ENCODE peak calls at places on chromosomes 12 and 14, in ten cellular contexts. One of them, this sample, is unnamed.
A peak's percentile ranks its signal among the peaks of the same experiment; 100 is the strongest.

GRCh38 chr12:21985155-21985554 is 43.9 kb upstream of the ABCC9 start:
- DNase-seq in HAP-1: no peak
- DNase-seq in MM.1S: no peak
- DNase-seq in AG10803: no peak
- DNase-seq in CD8-positive, alpha-beta memory T cell: no peak
- DNase-seq in CD8-positive, alpha-beta T cell: no peak
- DNase-seq in cardiac fibroblast: no peak
- DNase-seq in mucosa of descending colon: no peak
- DNase-seq in astrocyte of the spinal cord: no peak
- DNase-seq in ovary: no peak
- DNase-seq in this sample: no peak

GRCh38 chr12:131901431-131902331 is 7.3 kb downstream of the ULK1 start:
- DNase-seq in HAP-1: no peak
- DNase-seq in MM.1S: no peak
- DNase-seq in AG10803: no peak
- DNase-seq in CD8-positive, alpha-beta memory T cell: no peak
- DNase-seq in CD8-positive, alpha-beta T cell: no peak
- DNase-seq in cardiac fibroblast: no peak
- DNase-seq in mucosa of descending colon: peak; percentile 50
- DNase-seq in astrocyte of the spinal cord: no peak
- DNase-seq in ovary: no peak
- DNase-seq in this sample: no peak

GRCh38 chr12:66048843-66049537 is 81.6 kb downstream of the LLPH start:
- DNase-seq in HAP-1: no peak
- DNase-seq in MM.1S: no peak
- DNase-seq in AG10803: peak; percentile 55
- DNase-seq in CD8-positive, alpha-beta memory T cell: no peak
- DNase-seq in CD8-positive, alpha-beta T cell: no peak
- DNase-seq in cardiac fibroblast: peak; percentile 52
- DNase-seq in mucosa of descending colon: no peak
- DNase-seq in astrocyte of the spinal cord: no peak
- DNase-seq in ovary: no peak
- DNase-seq in this sample: no peak

GRCh38 chr14:91253795-91254323 is 9.4 kb upstream of the GPR68 start:
- DNase-seq in HAP-1: no peak
- DNase-seq in MM.1S: no peak
- DNase-seq in AG10803: no peak
- DNase-seq in CD8-positive, alpha-beta memory T cell: no peak
- DNase-seq in CD8-positive, alpha-beta T cell: no peak
- DNase-seq in cardiac fibroblast: no peak
- DNase-seq in mucosa of descending colon: peak; percentile 52
- DNase-seq in astrocyte of the spinal cord: no peak
- DNase-seq in ovary: no peak
- DNase-seq in this sample: no peak

GRCh38 chr12:63045020-63045860 is 105.8 kb downstream of the AVPR1A start:
- DNase-seq in HAP-1: no peak
- DNase-seq in MM.1S: no peak
- DNase-seq in AG10803: peak; percentile 72
- DNase-seq in CD8-positive, alpha-beta memory T cell: no peak
- DNase-seq in CD8-positive, alpha-beta T cell: no peak
- DNase-seq in cardiac fibroblast: peak; percentile 66
- DNase-seq in mucosa of descending colon: no peak
- DNase-seq in astrocyte of the spinal cord: peak; percentile 89
- DNase-seq in ovary: no peak
- DNase-seq in this sample: no peak

GRCh38 chr12:105385141-105385540 is 54.6 kb downstream of the C12orf75 start:
- DNase-seq in HAP-1: no peak
- DNase-seq in MM.1S: no peak
- DNase-seq in AG10803: peak; percentile 88
- DNase-seq in CD8-positive, alpha-beta memory T cell: no peak
- DNase-seq in CD8-positive, alpha-beta T cell: no peak
- DNase-seq in cardiac fibroblast: peak; percentile 17
- DNase-seq in mucosa of descending colon: no peak
- DNase-seq in astrocyte of the spinal cord: peak; percentile 44
- DNase-seq in ovary: no peak
- DNase-seq in this sample: no peak

GRCh38 chr14:37594916-37595808 is at the start of the genes FOXA1 and TTC6:
- DNase-seq in HAP-1: peak; percentile 69
- DNase-seq in MM.1S: peak; percentile 50
- DNase-seq in AG10803: peak; percentile 22
- DNase-seq in CD8-positive, alpha-beta memory T cell: no peak
- DNase-seq in CD8-positive, alpha-beta T cell: no peak
- DNase-seq in cardiac fibroblast: peak; percentile 11
- DNase-seq in mucosa of descending colon: peak; percentile 85
- DNase-seq in astrocyte of the spinal cord: no peak
- DNase-seq in ovary: no peak
- DNase-seq in this sample: peak; percentile 56

GRCh38 chr12:44816446-44817017 is 59.6 kb downstream of the NELL2 start:
- DNase-seq in HAP-1: no peak
- DNase-seq in MM.1S: no peak
- DNase-seq in AG10803: no peak
- DNase-seq in CD8-positive, alpha-beta memory T cell: no peak
- DNase-seq in CD8-positive, alpha-beta T cell: no peak
- DNase-seq in cardiac fibroblast: no peak
- DNase-seq in mucosa of descending colon: no peak
- DNase-seq in astrocyte of the spinal cord: no peak
- DNase-seq in ovary: no peak
- DNase-seq in this sample: no peak

GRCh38 chr12:3595721-3596120 is 104.7 kb downstream of the PRMT8 start:
- DNase-seq in HAP-1: no peak
- DNase-seq in MM.1S: no peak
- DNase-seq in AG10803: no peak
- DNase-seq in CD8-positive, alpha-beta memory T cell: no peak
- DNase-seq in CD8-positive, alpha-beta T cell: no peak
- DNase-seq in cardiac fibroblast: no peak
- DNase-seq in mucosa of descending colon: no peak
- DNase-seq in astrocyte of the spinal cord: no peak
- DNase-seq in ovary: no peak
- DNase-seq in this sample: no peak

GRCh38 chr14:74438351-74438915 is 12.4 kb upstream of the SYNDIG1L start:
- DNase-seq in HAP-1: no peak
- DNase-seq in MM.1S: no peak
- DNase-seq in AG10803: no peak
- DNase-seq in CD8-positive, alpha-beta memory T cell: no peak
- DNase-seq in CD8-positive, alpha-beta T cell: no peak
- DNase-seq in cardiac fibroblast: peak; percentile 9
- DNase-seq in mucosa of descending colon: no peak
- DNase-seq in astrocyte of the spinal cord: no peak
- DNase-seq in ovary: no peak
- DNase-seq in this sample: no peak

GRCh38 chr12:51009038-51009437 is 17.1 kb downstream of the SLC11A2 start:
- DNase-seq in HAP-1: no peak
- DNase-seq in MM.1S: no peak
- DNase-seq in AG10803: no peak
- DNase-seq in CD8-positive, alpha-beta memory T cell: no peak
- DNase-seq in CD8-positive, alpha-beta T cell: peak; percentile 64
- DNase-seq in cardiac fibroblast: no peak
- DNase-seq in mucosa of descending colon: peak; percentile 43
- DNase-seq in astrocyte of the spinal cord: peak; percentile 23
- DNase-seq in ovary: peak; percentile 17
- DNase-seq in this sample: peak; percentile 85

GRCh38 chr12:57893460-57894353 is 47.2 kb upstream of the CTDSP2 start:
- DNase-seq in HAP-1: no peak
- DNase-seq in MM.1S: no peak
- DNase-seq in AG10803: peak; percentile 97
- DNase-seq in CD8-positive, alpha-beta memory T cell: no peak
- DNase-seq in CD8-positive, alpha-beta T cell: no peak
- DNase-seq in cardiac fibroblast: peak; percentile 98
- DNase-seq in mucosa of descending colon: peak; percentile 88
- DNase-seq in astrocyte of the spinal cord: peak; percentile 95
- DNase-seq in ovary: peak; percentile 97
- DNase-seq in this sample: peak; percentile 92

GRCh38 chr14:28756896-28757570 is 9.6 kb upstream of the FOXG1 start:
- DNase-seq in HAP-1: peak; percentile 79
- DNase-seq in MM.1S: no peak
- DNase-seq in AG10803: peak; percentile 49
- DNase-seq in CD8-positive, alpha-beta memory T cell: no peak
- DNase-seq in CD8-positive, alpha-beta T cell: no peak
- DNase-seq in cardiac fibroblast: peak; percentile 63
- DNase-seq in mucosa of descending colon: no peak
- DNase-seq in astrocyte of the spinal cord: peak; percentile 71
- DNase-seq in ovary: no peak
- DNase-seq in this sample: no peak

GRCh38 chr14:61950340-61950739 is 188.1 kb downstream of the SNAPC1 start:
- DNase-seq in HAP-1: no peak
- DNase-seq in MM.1S: no peak
- DNase-seq in AG10803: no peak
- DNase-seq in CD8-positive, alpha-beta memory T cell: no peak
- DNase-seq in CD8-positive, alpha-beta T cell: no peak
- DNase-seq in cardiac fibroblast: no peak
- DNase-seq in mucosa of descending colon: no peak
- DNase-seq in astrocyte of the spinal cord: no peak
- DNase-seq in ovary: no peak
- DNase-seq in this sample: no peak

DNA sequence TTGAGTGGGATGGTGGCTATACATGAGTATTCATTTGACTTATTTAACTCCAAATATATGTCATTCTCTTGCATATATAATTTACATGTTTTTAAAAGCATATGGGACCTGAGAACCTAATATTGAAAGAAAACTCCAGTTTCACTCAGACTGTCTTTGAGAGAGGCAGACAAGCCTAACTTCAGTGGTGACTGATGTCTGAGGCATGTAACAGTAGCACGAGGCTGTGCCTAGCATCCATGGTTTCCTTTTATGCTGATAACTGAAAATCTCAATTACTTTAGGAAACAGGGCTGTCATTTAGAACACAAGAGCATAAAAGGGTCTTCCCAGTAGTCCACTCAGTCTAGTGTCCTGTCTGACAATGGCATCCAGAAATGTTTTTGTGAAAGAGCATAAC is 24.2 kb downstream of the MAPK1IP1L start:
- DNase-seq in HAP-1: no peak
- DNase-seq in MM.1S: no peak
- DNase-seq in AG10803: peak; percentile 48
- DNase-seq in CD8-positive, alpha-beta memory T cell: no peak
- DNase-seq in CD8-positive, alpha-beta T cell: no peak
- DNase-seq in cardiac fibroblast: peak; percentile 26
- DNase-seq in mucosa of descending colon: no peak
- DNase-seq in astrocyte of the spinal cord: peak; percentile 33
- DNase-seq in ovary: no peak
- DNase-seq in this sample: no peak
- H3K4me3 ChIP-seq in HAP-1: no peak overlapping the region
- H3K4me3 ChIP-seq in MM.1S: no peak overlapping the region
- H3K4me3 ChIP-seq in AG10803: no peak overlapping the region
- H3K4me3 ChIP-seq in CD8-positive, alpha-beta memory T cell: no peak overlapping the region
- H3K4me3 ChIP-seq in CD8-positive, alpha-beta T cell: no peak overlapping the region
- H3K4me3 ChIP-seq in cardiac fibroblast: no peak overlapping the region
- H3K4me3 ChIP-seq in mucosa of descending colon: no peak overlapping the region
- H3K4me3 ChIP-seq in astrocyte of the spinal cord: no peak overlapping the region
- H3K4me3 ChIP-seq in ovary: no peak overlapping the region
- H3K4me3 ChIP-seq in this sample: no peak overlapping the region

DNA sequence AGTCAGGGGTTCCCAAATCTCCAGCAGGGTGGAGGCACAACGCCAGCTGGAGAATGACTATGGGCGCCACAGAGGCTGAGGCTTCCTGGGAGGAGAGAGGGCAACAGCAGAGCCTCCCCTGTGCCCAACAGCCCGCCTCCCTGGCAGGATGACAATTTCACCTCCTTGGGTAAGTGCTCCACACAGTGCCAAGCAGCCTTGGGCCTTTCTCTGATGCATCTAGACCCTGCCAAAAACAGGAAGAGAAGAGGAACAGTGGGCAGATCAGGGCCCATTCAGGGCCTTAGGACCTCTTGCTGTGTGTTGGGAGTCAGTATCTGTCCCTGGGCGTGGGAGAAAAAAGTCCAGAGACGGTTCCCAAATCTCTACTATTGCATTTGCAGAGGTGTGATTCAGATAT is 4.9 kb upstream of the OR10P1 start:
- DNase-seq in HAP-1: no peak
- DNase-seq in MM.1S: no peak
- DNase-seq in AG10803: no peak
- DNase-seq in CD8-positive, alpha-beta memory T cell: no peak
- DNase-seq in CD8-positive, alpha-beta T cell: no peak
- DNase-seq in cardiac fibroblast: no peak
- DNase-seq in mucosa of descending colon: no peak
- DNase-seq in astrocyte of the spinal cord: no peak
- DNase-seq in ovary: no peak
- DNase-seq in this sample: no peak
- H3K4me3 ChIP-seq in HAP-1: no peak overlapping the region
- H3K4me3 ChIP-seq in MM.1S: no peak overlapping the region
- H3K4me3 ChIP-seq in AG10803: no peak overlapping the region
- H3K4me3 ChIP-seq in CD8-positive, alpha-beta memory T cell: no peak overlapping the region
- H3K4me3 ChIP-seq in CD8-positive, alpha-beta T cell: no peak overlapping the region
- H3K4me3 ChIP-seq in cardiac fibroblast: no peak overlapping the region
- H3K4me3 ChIP-seq in mucosa of descending colon: no peak overlapping the region
- H3K4me3 ChIP-seq in astrocyte of the spinal cord: no peak overlapping the region
- H3K4me3 ChIP-seq in ovary: no peak overlapping the region
- H3K4me3 ChIP-seq in this sample: no peak overlapping the region

GRCh38 chr14:68599896-68600620 is 192.8 kb downstream of the ZFP36L1 start:
- DNase-seq in HAP-1: no peak
- DNase-seq in MM.1S: no peak
- DNase-seq in AG10803: no peak
- DNase-seq in CD8-positive, alpha-beta memory T cell: no peak
- DNase-seq in CD8-positive, alpha-beta T cell: no peak
- DNase-seq in cardiac fibroblast: no peak
- DNase-seq in mucosa of descending colon: no peak
- DNase-seq in astrocyte of the spinal cord: no peak
- DNase-seq in ovary: no peak
- DNase-seq in this sample: no peak
- H3K4me3 ChIP-seq in HAP-1: no peak overlapping the region
- H3K4me3 ChIP-seq in MM.1S: no peak overlapping the region
- H3K4me3 ChIP-seq in AG10803: no peak overlapping the region
- H3K4me3 ChIP-seq in CD8-positive, alpha-beta memory T cell: no peak overlapping the region
- H3K4me3 ChIP-seq in CD8-positive, alpha-beta T cell: no peak overlapping the region
- H3K4me3 ChIP-seq in cardiac fibroblast: no peak overlapping the region
- H3K4me3 ChIP-seq in mucosa of descending colon: no peak overlapping the region
- H3K4me3 ChIP-seq in astrocyte of the spinal cord: no peak overlapping the region
- H3K4me3 ChIP-seq in ovary: no peak overlapping the region
- H3K4me3 ChIP-seq in this sample: no peak overlapping the region

GRCh38 chr12:49901986-49902385 is 1.7 kb downstream of the FAIM2 start:
- DNase-seq in HAP-1: no peak
- DNase-seq in MM.1S: no peak
- DNase-seq in AG10803: no peak
- DNase-seq in CD8-positive, alpha-beta memory T cell: no peak
- DNase-seq in CD8-positive, alpha-beta T cell: no peak
- DNase-seq in cardiac fibroblast: no peak
- DNase-seq in mucosa of descending colon: no peak
- DNase-seq in astrocyte of the spinal cord: no peak
- DNase-seq in ovary: no peak
- DNase-seq in this sample: peak; percentile 16

GRCh38 chr12:49900371-49900770 is 3.3 kb downstream of the FAIM2 start:
- DNase-seq in HAP-1: no peak
- DNase-seq in MM.1S: no peak
- DNase-seq in AG10803: no peak
- DNase-seq in CD8-positive, alpha-beta memory T cell: no peak
- DNase-seq in CD8-positive, alpha-beta T cell: no peak
- DNase-seq in cardiac fibroblast: no peak
- DNase-seq in mucosa of descending colon: no peak
- DNase-seq in astrocyte of the spinal cord: no peak
- DNase-seq in ovary: no peak
- DNase-seq in this sample: peak; percentile 7

GRCh38 chr12:49902399-49903350 is 1.0 kb downstream of the FAIM2 start:
- DNase-seq in HAP-1: no peak
- DNase-seq in MM.1S: no peak
- DNase-seq in AG10803: no peak
- DNase-seq in CD8-positive, alpha-beta memory T cell: no peak
- DNase-seq in CD8-positive, alpha-beta T cell: no peak
- DNase-seq in cardiac fibroblast: no peak
- DNase-seq in mucosa of descending colon: no peak
- DNase-seq in astrocyte of the spinal cord: no peak
- DNase-seq in ovary: no peak
- DNase-seq in this sample: no peak

GRCh38 chr12:49899921-49900320 is 3.8 kb downstream of the FAIM2 start:
- DNase-seq in HAP-1: no peak
- DNase-seq in MM.1S: no peak
- DNase-seq in AG10803: no peak
- DNase-seq in CD8-positive, alpha-beta memory T cell: no peak
- DNase-seq in CD8-positive, alpha-beta T cell: no peak
- DNase-seq in cardiac fibroblast: no peak
- DNase-seq in mucosa of descending colon: no peak
- DNase-seq in astrocyte of the spinal cord: no peak
- DNase-seq in ovary: no peak
- DNase-seq in this sample: no peak

GRCh38 chr12:49901026-49901425 is 2.7 kb downstream of the FAIM2 start:
- DNase-seq in HAP-1: no peak
- DNase-seq in MM.1S: no peak
- DNase-seq in AG10803: no peak
- DNase-seq in CD8-positive, alpha-beta memory T cell: no peak
- DNase-seq in CD8-positive, alpha-beta T cell: no peak
- DNase-seq in cardiac fibroblast: no peak
- DNase-seq in mucosa of descending colon: no peak
- DNase-seq in astrocyte of the spinal cord: no peak
- DNase-seq in ovary: no peak
- DNase-seq in this sample: no peak
- H3K4me3 ChIP-seq in HAP-1: no peak overlapping the region
- H3K4me3 ChIP-seq in MM.1S: no peak overlapping the region
- H3K4me3 ChIP-seq in AG10803: no peak overlapping the region
- H3K4me3 ChIP-seq in CD8-positive, alpha-beta memory T cell: no peak overlapping the region
- H3K4me3 ChIP-seq in CD8-positive, alpha-beta T cell: no peak overlapping the region
- H3K4me3 ChIP-seq in cardiac fibroblast: no peak overlapping the region
- H3K4me3 ChIP-seq in mucosa of descending colon: no peak overlapping the region
- H3K4me3 ChIP-seq in astrocyte of the spinal cord: no peak overlapping the region
- H3K4me3 ChIP-seq in ovary: no peak overlapping the region
- H3K4me3 ChIP-seq in this sample: no peak overlapping the region

This sample was measured in psoas muscle.